ENCODE peak calls at places on chromosome 21, in nine cellular contexts. B is keratinocyte; X is colonic mucosa; P is CD8-positive, alpha-beta T cell; Z is mammary epithelial cell; I is ascending aorta; Q is CD4-positive, alpha-beta T cell; V is IMR-90; K is HFFc6. S is an unnamed sample.

GRCh38 chr21:44389335-44389734 is 35.9 kb downstream of the TRPM2 start:
- DNase-seq in I (no peak), Z (no peak), B (no peak), X (no peak), Q (no peak), P (no peak), V (no peak), K (no peak), S (no peak)

GRCh38 chr21:25845729-25846256 is 111.0 kb downstream of the GABPA start:
- DNase-seq in Q (no peak), B (no peak), X (no peak), V (peak; percentile 14), K (peak; percentile 6), P (no peak), I (no peak), Z (peak; percentile 15), S (no peak)

GRCh38 chr21:39851219-39851618 is 16.0 kb upstream of the PCP4 start:
- DNase-seq in Z (no peak), Q (no peak), X (no peak), V (no peak), P (no peak), K (no peak), I (no peak), B (no peak), S (no peak)

GRCh38 chr21:14541840-14542495 is 4.1 kb downstream of the SAMSN1 start:
- DNase-seq in V (no peak), K (no peak), B (no peak), X (no peak), P (no peak), Z (no peak), Q (no peak), I (no peak), S (no peak)

GRCh38 chr21:25772680-25773079 is 37.9 kb downstream of the GABPA start:
- DNase-seq in I (no peak), X (no peak), Z (no peak), Q (no peak), K (no peak), P (no peak), B (no peak), V (no peak), S (no peak)

GRCh38 chr21:25735895-25736597 is 1.3 kb downstream of the GABPA start:
- DNase-seq in Q (no peak), I (no peak), V (peak; percentile 42), Z (peak; percentile 15), B (no peak), X (no peak), K (peak; percentile 5), P (no peak), S (no peak)

GRCh38 chr21:44324854-44325107 is 14.4 kb downstream of the CFAP410 start:
- DNase-seq in X (no peak), P (no peak), B (no peak), I (no peak), V (no peak), Q (no peak), K (no peak), Z (no peak), S (no peak)

GRCh38 chr21:23579573-23579972 is 2027.7 kb downstream of the MRPL39 start:
- DNase-seq in K (no peak), B (no peak), Q (no peak), Z (no peak), I (no peak), X (no peak), P (no peak), V (no peak), S (no peak)

GRCh38 chr21:34157456-34158025 is 84.2 kb downstream of the MRPS6 start:
- DNase-seq in I (no peak), K (no peak), P (no peak), Q (no peak), B (no peak), Z (peak; percentile 8), V (no peak), X (no peak), S (no peak)

GRCh38 chr21:44051462-44051941 is 39.4 kb downstream of the TRAPPC10 start:
- DNase-seq in Q (no peak), Z (no peak), P (no peak), K (no peak), I (no peak), X (no peak), B (no peak), V (peak; percentile 55), S (no peak)

GRCh38 chr21:28833609-28834008 is 159.1 kb downstream of the LTN1 start:
- DNase-seq in B (no peak), X (no peak), Z (no peak), P (no peak), V (no peak), Q (no peak), I (no peak), K (no peak), S (no peak)

GRCh38 chr21:23160914-23161313 is 2162.7 kb downstream of the NCAM2 start:
- DNase-seq in P (no peak), Q (no peak), Z (no peak), V (no peak), B (no peak), I (no peak), X (no peak), K (no peak), S (no peak)

GRCh38 chr21:44347911-44348451 is 5.4 kb upstream of the TRPM2 start:
- DNase-seq in Z (no peak), X (no peak), B (no peak), Q (no peak), P (no peak), I (no peak), K (no peak), V (no peak), S (no peak)

GRCh38 chr21:44426663-44427191 is 28.6 kb upstream of the LRRC3 start:
- DNase-seq in I (no peak), Q (no peak), K (no peak), X (no peak), V (no peak), Z (no peak), B (no peak), P (no peak), S (no peak)

GRCh38 chr21:34724857-34725195 is 56.0 kb downstream of the CLIC6 start:
- DNase-seq in K (no peak), Z (no peak), X (no peak), Q (no peak), I (no peak), P (no peak), V (no peak), B (no peak), S (no peak)

GRCh38 chr21:17257784-17258183 is 255.1 kb upstream of the CXADR start:
- DNase-seq in K (no peak), Z (peak; percentile 16), P (no peak), I (no peak), Q (no peak), B (no peak), V (no peak), X (no peak), S (no peak)

GRCh38 chr21:18951291-18952038 is 547.9 kb upstream of the TMPRSS15 start:
- DNase-seq in Z (no peak), X (peak; percentile 42), I (no peak), B (no peak), P (no peak), V (no peak), K (no peak), Q (no peak), S (no peak)

GRCh38 chr21:21688877-21689276 is 690.7 kb downstream of the NCAM2 start:
- DNase-seq in K (peak; percentile 36), Z (no peak), P (no peak), V (peak; percentile 37), I (no peak), Q (no peak), B (no peak), X (no peak), S (no peak)
- TF ChIP-seq CTCF in K (peak; percentile 81), Z (no peak), P (no peak), V (peak; percentile 61), I (no peak), Q (no peak), B (peak; percentile 31), X (no peak), S (peak; percentile 59)

DNA sequence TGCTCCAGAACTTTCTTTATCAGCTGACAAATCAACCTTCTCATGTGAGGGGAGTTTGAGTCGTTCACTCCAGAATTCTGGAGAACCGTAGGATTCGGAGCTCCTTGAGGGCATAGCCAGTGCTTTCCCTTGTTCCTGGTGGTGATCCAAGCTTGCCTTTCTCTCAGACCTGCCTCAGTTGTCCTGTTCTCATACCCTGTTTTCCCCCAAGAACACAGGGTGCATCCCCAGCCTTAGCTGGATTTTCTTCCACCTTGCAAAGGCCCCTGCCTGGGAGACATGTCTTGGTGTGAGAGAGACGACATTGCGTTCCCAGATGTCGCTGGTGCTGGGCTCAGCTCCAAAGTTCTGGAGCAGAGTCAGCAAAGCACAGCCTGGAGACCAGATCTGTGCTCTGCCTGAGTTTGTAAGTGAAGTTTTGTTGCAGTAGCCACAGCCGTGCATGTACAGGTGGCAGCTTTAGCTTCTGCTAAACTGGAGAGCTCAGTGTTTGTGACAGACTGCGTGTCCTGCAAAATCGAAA is 40.0 kb downstream of the ABCG1 start:
- DNase-seq in I (no peak), K (no peak), X (no peak), Z (no peak), Q (no peak), B (no peak), V (no peak), P (no peak), S (no peak)
- TF ChIP-seq CTCF in I (no peak), K (peak; percentile 6), X (peak; percentile 19), Z (no peak), Q (peak; percentile 44), B (no peak), V (no peak), P (peak; percentile 32), S (no peak)

GRCh38 chr21:36765229-36765628 is 66.3 kb downstream of the SIM2 start:
- DNase-seq in V (peak; percentile 42), Q (no peak), I (no peak), B (no peak), K (no peak), P (no peak), X (no peak), Z (peak; percentile 10), S (no peak)
- TF ChIP-seq CTCF in V (no peak), Q (no peak), I (no peak), B (no peak), K (no peak), P (no peak), X (no peak), Z (no peak), S (no peak)

GRCh38 chr21:32364387-32364786 is 28.4 kb downstream of the URB1 start:
- DNase-seq in V (no peak), Z (no peak), B (no peak), Q (no peak), I (no peak), X (peak; percentile 37), K (no peak), P (no peak), S (no peak)

GRCh38 chr21:32364801-32365200 is 28.0 kb downstream of the URB1 start:
- DNase-seq in X (no peak), V (no peak), I (no peak), K (no peak), Q (no peak), B (no peak), P (no peak), Z (no peak), S (no peak)

GRCh38 chr21:32356874-32357395 is 35.9 kb downstream of the URB1 start:
- DNase-seq in I (no peak), P (no peak), X (no peak), Q (no peak), K (no peak), B (no peak), Z (no peak), V (no peak), S (no peak)

GRCh38 chr21:32360401-32360981 is 32.3 kb downstream of the URB1 start:
- DNase-seq in X (no peak), P (no peak), B (no peak), Q (no peak), I (no peak), K (no peak), Z (peak; percentile 53), V (no peak), S (no peak)

GRCh38 chr21:32359719-32360260 is 33.0 kb downstream of the URB1 start:
- DNase-seq in X (no peak), Z (peak; percentile 36), I (no peak), K (peak; percentile 11), P (no peak), V (no peak), B (no peak), Q (no peak), S (no peak)
- TF ChIP-seq CTCF in X (no peak), Z (peak; percentile 49), I (no peak), K (peak; percentile 53), P (no peak), V (peak; percentile 11), B (peak; percentile 51), Q (no peak), S (peak; percentile 37)

S was measured in BJ.